ENCODE peak calls at places on chromosomes 16 and 17, in eight cellular contexts. H, Q, Z, X, N, K, P and R are unnamed samples.

GRCh38 chr16:61324044-61324443 is 712.2 kb downstream of the CDH8 start:
- DNase-seq in H (no peak), Q (no peak), Z (no peak), X (peak), N (no peak), K (no peak), P (no peak), R (no peak)

GRCh38 chr16:8108991-8109509 is 481.3 kb downstream of the TMEM114 start:
- DNase-seq in H (no peak), Q (peak), Z (no peak), X (no peak), N (no peak), K (no peak), P (no peak), R (no peak)

GRCh38 chr17:8892338-8892690 is 24.8 kb upstream of the PIK3R6 start:
- DNase-seq in H (no peak), Q (no peak), Z (no peak), X (no peak), N (peak), K (no peak), P (peak), R (no peak)

GRCh38 chr17:40086150-40087044 is 14.0 kb downstream of the NR1D1 start:
- DNase-seq in H (peak), Q (no peak), Z (peak), X (peak), N (no peak), K (no peak), P (peak), R (peak)

GRCh38 chr17:17710728-17711541 is 29.7 kb downstream of the RAI1 start:
- DNase-seq in H (no peak), Q (no peak), Z (peak), X (no peak), N (peak), K (peak), P (peak), R (peak)

GRCh38 chr16:49183911-49184310 is 97.7 kb downstream of the CBLN1 start:
- DNase-seq in H (peak), Q (peak), Z (no peak), X (peak), N (no peak), K (peak), P (no peak), R (peak)

GRCh38 chr16:86866986-86867722 is 288.8 kb downstream of the FOXL1 start:
- DNase-seq in H (no peak), Q (no peak), Z (no peak), X (no peak), N (no peak), K (no peak), P (no peak), R (no peak)

GRCh38 chr16:77993111-77993571 is 29.2 kb upstream of the CLEC3A start:
- DNase-seq in H (no peak), Q (no peak), Z (peak), X (no peak), N (peak), K (no peak), P (peak), R (no peak)

GRCh38 chr17:32692179-32692578 is 184.7 kb downstream of the MYO1D start:
- DNase-seq in H (no peak), Q (no peak), Z (no peak), X (no peak), N (no peak), K (no peak), P (no peak), R (no peak)

GRCh38 chr16:72493681-72494415 is 321.9 kb upstream of the PMFBP1 start:
- DNase-seq in H (no peak), Q (no peak), Z (no peak), X (no peak), N (peak), K (no peak), P (peak), R (no peak)